ENCODE peak calls at places on chromosomes 3 and 15, in five cellular contexts. C is stimulated activated CD8-positive, alpha-beta memory T cell treated with anti-CD3 and anti-CD28 coated beads, Interleukin-2, amount 100 ng/mL, for 48 hours; X is NCI-H460; O is MG63; Z is AG10803. A is an unnamed sample.

GRCh38 chr3:133276594-133276993 is 123.3 kb upstream of the BFSP2 start:
- DNase-seq in C (no peak), X (no peak), O (no peak), Z (no peak), A (no peak)

GRCh38 chr15:65082303-65082958 is 5.9 kb downstream of the KBTBD13 start:
- DNase-seq in C (no peak), X (no peak), O (peak), Z (no peak), A (no peak)

GRCh38 chr3:4531478-4532025 is 38.4 kb downstream of the ITPR1 start:
- DNase-seq in C (no peak), X (no peak), O (peak), Z (no peak), A (no peak)

GRCh38 chr3:10185804-10186762 is 21.4 kb downstream of the IRAK2 start:
- DNase-seq in C (no peak), X (no peak), O (no peak), Z (peak), A (peak)

GRCh38 chr3:41580274-41580959 is 381.1 kb downstream of the CTNNB1 start:
- DNase-seq in C (no peak), X (no peak), O (no peak), Z (peak), A (no peak)

GRCh38 chr3:43539321-43539720 is 82.5 kb downstream of the ANO10 start:
- DNase-seq in C (no peak), X (no peak), O (no peak), Z (no peak), A (no peak)

GRCh38 chr3:126538316-126538715 is 14.4 kb downstream of the CHST13 start:
- DNase-seq in C (no peak), X (no peak), O (no peak), Z (no peak), A (no peak)

GRCh38 chr3:157059661-157060060 is 100.3 kb downstream of the CCNL1 start:
- DNase-seq in C (no peak), X (no peak), O (no peak), Z (no peak), A (no peak)

GRCh38 chr3:70981252-70981933 is 602.1 kb downstream of the FOXP1 start:
- DNase-seq in C (no peak), X (no peak), O (no peak), Z (no peak), A (no peak)